ENCODE peak calls at places on chromosomes 13 and 19, in six cellular contexts. One of them, this sample, is unnamed.

GRCh38 chr13:97386832-97387486 is 47.0 kb upstream of the RAP2A start:
- DNase-seq in H9: no peak
- DNase-seq in MM.1S: no peak
- DNase-seq in mammary epithelial cell: no peak
- DNase-seq in HCT116: no peak
- DNase-seq in OCI-LY7: no peak
- DNase-seq in this sample: no peak

GRCh38 chr13:51764184-51765141 is 39.5 kb downstream of the DHRS12 start:
- DNase-seq in H9: no peak
- DNase-seq in MM.1S: peak; percentile 68
- DNase-seq in mammary epithelial cell: no peak
- DNase-seq in HCT116: no peak
- DNase-seq in OCI-LY7: no peak
- DNase-seq in this sample: peak; percentile 96

GRCh38 chr13:112953591-112954487 is 15.2 kb upstream of the MCF2L start:
- DNase-seq in H9: no peak
- DNase-seq in MM.1S: no peak
- DNase-seq in mammary epithelial cell: no peak
- DNase-seq in HCT116: no peak
- DNase-seq in OCI-LY7: no peak
- DNase-seq in this sample: no peak

GRCh38 chr19:6018786-6019185 is 40.8 kb upstream of the RANBP3 start:
- DNase-seq in H9: peak; percentile 83
- DNase-seq in MM.1S: no peak
- DNase-seq in mammary epithelial cell: no peak
- DNase-seq in HCT116: no peak
- DNase-seq in OCI-LY7: peak; percentile 54
- DNase-seq in this sample: peak; percentile 66

GRCh38 chr19:33350538-33351309 is 22.8 kb upstream of the CEBPG start:
- DNase-seq in H9: no peak
- DNase-seq in MM.1S: no peak
- DNase-seq in mammary epithelial cell: peak; percentile 100
- DNase-seq in HCT116: no peak
- DNase-seq in OCI-LY7: no peak
- DNase-seq in this sample: peak; percentile 88

GRCh38 chr19:54464624-54465266 is 1.2 kb upstream of the LENG9 start:
- DNase-seq in H9: peak; percentile 95
- DNase-seq in MM.1S: peak; percentile 89
- DNase-seq in mammary epithelial cell: peak; percentile 85
- DNase-seq in HCT116: peak; percentile 69
- DNase-seq in OCI-LY7: peak; percentile 94
- DNase-seq in this sample: peak; percentile 98

GRCh38 chr19:15050639-15051038 is 1.4 kb downstream of the CASP14 start:
- DNase-seq in H9: no peak
- DNase-seq in MM.1S: no peak
- DNase-seq in mammary epithelial cell: no peak
- DNase-seq in HCT116: no peak
- DNase-seq in OCI-LY7: no peak
- DNase-seq in this sample: no peak

GRCh38 chr13:113854238-113855011 is 9.5 kb downstream of the GAS6 start:
- DNase-seq in H9: peak; percentile 29
- DNase-seq in MM.1S: peak; percentile 65
- DNase-seq in mammary epithelial cell: no peak
- DNase-seq in HCT116: no peak
- DNase-seq in OCI-LY7: no peak
- DNase-seq in this sample: peak; percentile 93

GRCh38 chr19:17775245-17775927 is 19.6 kb upstream of the B3GNT3 start:
- DNase-seq in H9: peak; percentile 78
- DNase-seq in MM.1S: peak; percentile 28
- DNase-seq in mammary epithelial cell: no peak
- DNase-seq in HCT116: no peak
- DNase-seq in OCI-LY7: peak; percentile 49
- DNase-seq in this sample: peak; percentile 90

GRCh38 chr19:39474139-39474620 is 6.5 kb upstream of the TIMM50 start:
- DNase-seq in H9: peak; percentile 84
- DNase-seq in MM.1S: peak; percentile 18
- DNase-seq in mammary epithelial cell: no peak
- DNase-seq in HCT116: no peak
- DNase-seq in OCI-LY7: peak; percentile 65
- DNase-seq in this sample: peak; percentile 91

GRCh38 chr13:50552424-50552966 is 291.0 kb downstream of the DLEU7 start:
- DNase-seq in H9: no peak
- DNase-seq in MM.1S: no peak
- DNase-seq in mammary epithelial cell: no peak
- DNase-seq in HCT116: no peak
- DNase-seq in OCI-LY7: no peak
- DNase-seq in this sample: no peak

GRCh38 chr19:38361633-38362075 is 12.7 kb upstream of the PSMD8 start:
- DNase-seq in H9: peak; percentile 98
- DNase-seq in MM.1S: peak; percentile 50
- DNase-seq in mammary epithelial cell: peak; percentile 81
- DNase-seq in HCT116: peak; percentile 73
- DNase-seq in OCI-LY7: peak; percentile 82
- DNase-seq in this sample: peak; percentile 98

GRCh38 chr13:34156841-34157365 is 339.0 kb downstream of the RFC3 start:
- DNase-seq in H9: peak; percentile 59
- DNase-seq in MM.1S: no peak
- DNase-seq in mammary epithelial cell: peak; percentile 97
- DNase-seq in HCT116: peak; percentile 92
- DNase-seq in OCI-LY7: no peak
- DNase-seq in this sample: peak; percentile 45

GRCh38 chr13:27168086-27168485 is 3.5 kb downstream of the USP12 start:
- DNase-seq in H9: no peak
- DNase-seq in MM.1S: no peak
- DNase-seq in mammary epithelial cell: no peak
- DNase-seq in HCT116: no peak
- DNase-seq in OCI-LY7: no peak
- DNase-seq in this sample: peak; percentile 58

GRCh38 chr19:7982651-7983099 is 22.8 kb downstream of the ELAVL1 start:
- DNase-seq in H9: no peak
- DNase-seq in MM.1S: no peak
- DNase-seq in mammary epithelial cell: no peak
- DNase-seq in HCT116: no peak
- DNase-seq in OCI-LY7: no peak
- DNase-seq in this sample: peak; percentile 68

GRCh38 chr13:31639443-31640163 is 99.7 kb upstream of the RXFP2 start:
- DNase-seq in H9: no peak
- DNase-seq in MM.1S: no peak
- DNase-seq in mammary epithelial cell: no peak
- DNase-seq in HCT116: no peak
- DNase-seq in OCI-LY7: no peak
- DNase-seq in this sample: no peak

DNA sequence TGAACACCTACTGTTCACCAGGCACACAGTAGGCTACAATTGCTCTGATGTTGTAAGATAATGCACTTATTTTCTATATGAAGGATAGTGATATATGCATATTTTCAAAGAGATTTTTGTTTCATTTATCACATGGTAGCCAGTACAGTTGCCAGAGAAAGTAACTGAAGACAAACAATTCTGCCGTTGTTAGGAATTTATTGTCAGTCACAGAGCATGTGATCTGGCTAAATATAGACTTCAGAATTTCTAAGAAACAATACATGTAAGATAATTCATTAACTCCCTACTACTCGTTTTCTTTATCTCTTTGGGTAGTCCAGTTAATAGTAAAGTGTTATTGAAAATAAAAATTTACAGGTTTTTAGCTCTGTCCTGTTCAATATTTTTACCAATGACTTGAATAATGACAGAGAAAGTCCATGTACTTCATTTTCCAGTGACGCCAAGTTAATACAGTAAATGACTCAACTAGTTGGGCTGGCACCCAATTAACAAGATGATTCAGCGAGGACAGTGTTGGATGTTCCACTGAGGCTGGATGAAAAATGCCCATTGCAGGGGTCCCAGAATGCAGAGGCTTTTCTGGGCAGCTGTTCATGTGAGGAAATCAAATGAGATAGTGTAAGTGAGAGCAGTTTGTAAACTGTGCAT is 35.6 kb downstream of the GJA3 start:
- DNase-seq in H9: peak; percentile 3
- DNase-seq in MM.1S: no peak
- DNase-seq in mammary epithelial cell: peak; percentile 62
- DNase-seq in HCT116: no peak
- DNase-seq in OCI-LY7: no peak
- DNase-seq in this sample: peak; percentile 90
- H3K4me2 ChIP-seq in H9: no peak overlapping the region
- H3K4me2 ChIP-seq in MM.1S: no peak overlapping the region
- H3K4me2 ChIP-seq in mammary epithelial cell: no peak overlapping the region
- H3K4me2 ChIP-seq in HCT116: peak overlapping the region; percentile 46
- H3K4me2 ChIP-seq in OCI-LY7: no peak overlapping the region
- H3K4me2 ChIP-seq in this sample: peak overlapping the region; percentile 3

DNA sequence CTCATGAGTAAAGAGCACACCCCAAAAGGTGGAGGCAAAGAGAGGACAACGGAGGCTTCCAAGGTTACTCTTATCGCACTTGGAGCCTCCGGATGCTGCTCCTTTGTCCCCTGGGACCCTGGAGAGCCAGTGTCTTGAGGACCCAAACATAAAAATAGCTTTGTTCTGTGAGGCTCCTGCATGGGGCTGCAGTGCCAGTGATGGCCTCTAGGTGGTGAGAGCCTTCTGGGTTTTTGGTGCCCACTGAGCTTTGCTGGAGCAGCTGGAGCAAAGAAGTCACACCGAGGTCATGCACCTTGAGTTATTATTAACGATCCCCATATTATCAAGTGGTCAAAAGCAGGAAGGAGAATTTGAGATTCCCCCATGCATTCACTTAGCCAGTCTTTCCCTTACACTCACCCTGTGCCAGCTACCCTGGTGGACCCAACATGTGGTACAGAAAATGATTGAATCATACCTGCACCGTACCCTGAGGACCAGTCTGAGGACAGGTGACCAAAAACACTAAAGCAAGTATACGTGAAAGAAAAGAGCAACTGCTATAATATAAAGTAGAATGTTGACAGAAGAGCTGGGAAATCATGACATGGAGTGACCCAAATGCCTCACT is 41.5 kb downstream of the ZNF682 start:
- DNase-seq in H9: peak; percentile 74
- DNase-seq in MM.1S: no peak
- DNase-seq in mammary epithelial cell: no peak
- DNase-seq in HCT116: no peak
- DNase-seq in OCI-LY7: peak; percentile 56
- DNase-seq in this sample: no peak
- TF ChIP-seq CTCF in H9: peak; percentile 92
- TF ChIP-seq CTCF in MM.1S: peak; percentile 52
- TF ChIP-seq CTCF in mammary epithelial cell: peak; percentile 31
- TF ChIP-seq CTCF in HCT116: no peak
- TF ChIP-seq CTCF in OCI-LY7: peak; percentile 86
- TF ChIP-seq CTCF in this sample: peak; percentile 33

GRCh38 chr13:98575009-98575866 is 1.7 kb downstream of the STK24 start:
- DNase-seq in H9: no peak
- DNase-seq in MM.1S: peak; percentile 25
- DNase-seq in mammary epithelial cell: peak; percentile 34
- DNase-seq in HCT116: no peak
- DNase-seq in OCI-LY7: peak; percentile 22
- DNase-seq in this sample: peak; percentile 61

GRCh38 chr13:98570929-98571372 is 6.0 kb downstream of the STK24 start:
- DNase-seq in H9: no peak
- DNase-seq in MM.1S: peak; percentile 94
- DNase-seq in mammary epithelial cell: peak; percentile 81
- DNase-seq in HCT116: peak; percentile 83
- DNase-seq in OCI-LY7: peak; percentile 87
- DNase-seq in this sample: peak; percentile 91

GRCh38 chr13:98576215-98576945 is 527 bp downstream of the STK24 start:
- DNase-seq in H9: no peak
- DNase-seq in MM.1S: peak; percentile 45
- DNase-seq in mammary epithelial cell: peak; percentile 67
- DNase-seq in HCT116: no peak
- DNase-seq in OCI-LY7: peak; percentile 45
- DNase-seq in this sample: peak; percentile 90

GRCh38 chr13:98575876-98576214 is 1.1 kb downstream of the STK24 start:
- DNase-seq in H9: no peak
- DNase-seq in MM.1S: peak; percentile 38
- DNase-seq in mammary epithelial cell: no peak
- DNase-seq in HCT116: no peak
- DNase-seq in OCI-LY7: peak; percentile 37
- DNase-seq in this sample: no peak

DNA sequence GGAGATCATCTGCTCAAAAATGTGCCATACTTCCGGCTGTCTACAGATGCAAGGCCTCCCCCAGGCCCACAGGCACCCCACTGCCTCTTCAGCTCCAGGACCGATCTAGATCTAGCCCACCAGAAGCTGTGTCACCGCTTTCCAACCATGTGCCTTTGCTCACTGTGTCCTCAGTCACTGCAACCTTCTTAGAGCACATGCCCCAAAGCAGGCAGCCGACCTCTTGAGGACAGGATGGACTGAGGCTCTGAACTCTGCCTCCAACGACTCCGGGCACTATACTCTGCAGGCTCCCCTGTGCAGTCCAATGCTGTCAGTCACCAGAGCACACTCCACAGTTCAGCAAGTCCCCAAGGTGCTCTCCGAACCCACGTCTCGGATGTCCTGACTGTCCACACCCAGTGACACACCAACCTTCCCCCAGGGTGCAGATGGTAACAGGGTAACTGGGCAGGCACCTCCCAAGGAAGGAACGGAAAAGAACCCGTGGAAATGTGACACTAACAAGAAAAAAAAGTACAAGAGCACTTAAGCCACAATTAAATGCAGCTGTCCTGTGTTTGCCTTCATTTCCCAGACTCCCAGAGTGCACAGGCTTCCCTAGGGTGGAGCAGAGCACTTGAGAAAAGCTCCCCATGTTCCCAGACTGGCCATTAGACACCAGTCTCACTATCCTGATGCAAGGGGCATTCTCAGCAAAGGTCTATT is 4.8 kb downstream of the STK24 start:
- DNase-seq in H9: no peak
- DNase-seq in MM.1S: peak; percentile 39
- DNase-seq in mammary epithelial cell: peak; percentile 38
- DNase-seq in HCT116: no peak
- DNase-seq in OCI-LY7: peak; percentile 35
- DNase-seq in this sample: peak; percentile 86
- H3K4me1 ChIP-seq in H9: peaks cover 14% of the 10 kb centered on the region
- H3K4me1 ChIP-seq in MM.1S: peaks cover 42% of the 10 kb centered on the region
- H3K4me1 ChIP-seq in mammary epithelial cell: peaks cover 38% of the 10 kb centered on the region
- H3K4me1 ChIP-seq in HCT116: peaks cover 68% of the 10 kb centered on the region
- H3K4me1 ChIP-seq in OCI-LY7: peaks cover 69% of the 10 kb centered on the region
- H3K4me1 ChIP-seq in this sample: peaks cover 55% of the 10 kb centered on the region

DNA sequence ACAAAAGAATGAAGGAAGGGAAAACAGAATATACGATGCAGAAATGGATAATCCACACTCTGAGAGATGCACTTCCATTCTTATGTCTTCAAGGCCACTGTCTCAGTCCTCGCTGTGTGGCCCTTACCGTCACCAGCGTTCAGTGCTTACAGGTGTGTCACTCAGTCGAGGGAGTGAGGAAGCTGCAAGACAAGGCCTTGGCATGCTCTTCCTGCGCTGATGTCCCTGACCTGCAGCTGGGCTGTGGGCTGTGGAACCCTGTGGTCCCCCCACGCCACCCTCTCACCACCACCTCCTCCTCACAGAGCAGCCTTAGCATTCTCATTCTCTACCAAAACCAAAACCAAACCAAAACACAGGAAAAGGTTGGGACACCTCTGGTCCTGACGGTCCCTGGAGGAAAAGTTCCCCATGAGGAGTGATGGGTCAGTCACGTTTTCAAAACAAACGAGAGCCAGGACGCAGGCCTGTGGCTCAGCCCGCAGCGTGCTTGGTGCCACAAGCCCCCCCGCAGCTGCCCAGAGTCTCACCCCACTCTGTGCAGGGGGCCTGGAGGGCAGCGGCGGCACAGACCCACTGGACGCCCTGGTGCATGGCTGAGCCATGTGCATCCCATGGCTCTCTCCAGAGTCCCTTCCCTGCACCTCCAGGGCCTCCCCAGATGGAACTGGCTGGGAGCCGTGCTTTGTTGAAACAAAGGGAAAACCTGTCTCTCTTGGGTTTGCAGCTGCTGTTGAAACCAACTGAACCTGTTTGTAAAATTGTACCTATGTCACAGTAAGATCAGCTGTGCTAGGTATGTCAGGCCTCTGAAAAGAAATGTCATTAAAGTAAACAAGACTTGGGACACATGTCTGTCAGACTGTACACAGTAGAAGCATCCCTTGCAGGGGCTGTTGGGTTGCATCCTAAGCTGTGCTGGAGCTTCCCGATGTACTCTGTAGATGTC is 48.3 kb upstream of the GPR183 start:
- DNase-seq in H9: no peak
- DNase-seq in MM.1S: no peak
- DNase-seq in mammary epithelial cell: no peak
- DNase-seq in HCT116: no peak
- DNase-seq in OCI-LY7: no peak
- DNase-seq in this sample: no peak
- H3K4me2 ChIP-seq in H9: no peak overlapping the region
- H3K4me2 ChIP-seq in MM.1S: peak overlapping the region; percentile 88
- H3K4me2 ChIP-seq in mammary epithelial cell: no peak overlapping the region
- H3K4me2 ChIP-seq in HCT116: no peak overlapping the region
- H3K4me2 ChIP-seq in OCI-LY7: peak overlapping the region; percentile 61
- H3K4me2 ChIP-seq in this sample: peak overlapping the region; percentile 87

This sample was measured in osteoblast.